ENCODE peak calls at places on chromosomes 5 and 9, in four cellular contexts. One of them, this sample, is unnamed.

GRCh38 chr9:113257863-113258262 is 17.5 kb downstream of the CDC26 start:
- DNase-seq in stimulated activated CD4-positive, alpha-beta T cell treated with anti-CD3 and anti-CD28 coated beads, Interleukin-4, amount 100 ng/mL, for 4 hours: no peak
- DNase-seq in fibroblast of the aortic adventitia: no peak
- DNase-seq in H54: no peak
- DNase-seq in this sample: no peak

GRCh38 chr5:54360925-54361662 is 50.7 kb upstream of the ARL15 start:
- DNase-seq in fibroblast of the aortic adventitia: peak
- DNase-seq in H54: no peak
- DNase-seq in stimulated activated CD4-positive, alpha-beta T cell treated with anti-CD3 and anti-CD28 coated beads, Interleukin-4, amount 100 ng/mL, for 4 hours: no peak
- DNase-seq in this sample: no peak

GRCh38 chr9:106783121-106783520 is 79.8 kb upstream of the ZNF462 start:
- DNase-seq in H54: no peak
- DNase-seq in fibroblast of the aortic adventitia: no peak
- DNase-seq in stimulated activated CD4-positive, alpha-beta T cell treated with anti-CD3 and anti-CD28 coated beads, Interleukin-4, amount 100 ng/mL, for 4 hours: no peak
- DNase-seq in this sample: no peak

GRCh38 chr5:154296525-154297159 is 106.1 kb downstream of the GALNT10 start:
- DNase-seq in H54: no peak
- DNase-seq in stimulated activated CD4-positive, alpha-beta T cell treated with anti-CD3 and anti-CD28 coated beads, Interleukin-4, amount 100 ng/mL, for 4 hours: no peak
- DNase-seq in fibroblast of the aortic adventitia: no peak
- DNase-seq in this sample: peak

GRCh38 chr5:119377066-119377465 is 21.2 kb downstream of the TNFAIP8 start:
- DNase-seq in stimulated activated CD4-positive, alpha-beta T cell treated with anti-CD3 and anti-CD28 coated beads, Interleukin-4, amount 100 ng/mL, for 4 hours: no peak
- DNase-seq in H54: no peak
- DNase-seq in fibroblast of the aortic adventitia: no peak
- DNase-seq in this sample: no peak

GRCh38 chr9:96514108-96514824 is 64.3 kb downstream of the HABP4 start:
- DNase-seq in H54: no peak
- DNase-seq in fibroblast of the aortic adventitia: peak
- DNase-seq in stimulated activated CD4-positive, alpha-beta T cell treated with anti-CD3 and anti-CD28 coated beads, Interleukin-4, amount 100 ng/mL, for 4 hours: no peak
- DNase-seq in this sample: no peak

GRCh38 chr5:137148128-137148527 is 351.0 kb downstream of the SPOCK1 start:
- DNase-seq in stimulated activated CD4-positive, alpha-beta T cell treated with anti-CD3 and anti-CD28 coated beads, Interleukin-4, amount 100 ng/mL, for 4 hours: no peak
- DNase-seq in H54: no peak
- DNase-seq in fibroblast of the aortic adventitia: no peak
- DNase-seq in this sample: no peak

GRCh38 chr5:84228266-84228665 is 156.4 kb downstream of the EDIL3 start:
- DNase-seq in stimulated activated CD4-positive, alpha-beta T cell treated with anti-CD3 and anti-CD28 coated beads, Interleukin-4, amount 100 ng/mL, for 4 hours: no peak
- DNase-seq in H54: no peak
- DNase-seq in fibroblast of the aortic adventitia: no peak
- DNase-seq in this sample: no peak

GRCh38 chr5:176364765-176365662 is at the start of gene ARL10:
- DNase-seq in H54: no peak
- DNase-seq in stimulated activated CD4-positive, alpha-beta T cell treated with anti-CD3 and anti-CD28 coated beads, Interleukin-4, amount 100 ng/mL, for 4 hours: peak
- DNase-seq in fibroblast of the aortic adventitia: peak
- DNase-seq in this sample: no peak

GRCh38 chr5:82813951-82814350 is 263.2 kb downstream of the TMEM167A start:
- DNase-seq in stimulated activated CD4-positive, alpha-beta T cell treated with anti-CD3 and anti-CD28 coated beads, Interleukin-4, amount 100 ng/mL, for 4 hours: no peak
- DNase-seq in H54: no peak
- DNase-seq in fibroblast of the aortic adventitia: no peak
- DNase-seq in this sample: no peak

GRCh38 chr5:141664733-141665461 is 13.7 kb upstream of the FCHSD1 start:
- DNase-seq in stimulated activated CD4-positive, alpha-beta T cell treated with anti-CD3 and anti-CD28 coated beads, Interleukin-4, amount 100 ng/mL, for 4 hours: peak
- DNase-seq in H54: peak
- DNase-seq in fibroblast of the aortic adventitia: peak
- DNase-seq in this sample: peak

GRCh38 chr9:129894106-129894823 is 59.0 kb downstream of the USP20 start:
- DNase-seq in H54: no peak
- DNase-seq in fibroblast of the aortic adventitia: no peak
- DNase-seq in stimulated activated CD4-positive, alpha-beta T cell treated with anti-CD3 and anti-CD28 coated beads, Interleukin-4, amount 100 ng/mL, for 4 hours: no peak
- DNase-seq in this sample: no peak

GRCh38 chr9:128409998-128410397 is 10.7 kb upstream of the CERCAM start:
- DNase-seq in stimulated activated CD4-positive, alpha-beta T cell treated with anti-CD3 and anti-CD28 coated beads, Interleukin-4, amount 100 ng/mL, for 4 hours: no peak
- DNase-seq in H54: no peak
- DNase-seq in fibroblast of the aortic adventitia: peak
- DNase-seq in this sample: peak

GRCh38 chr5:6504677-6505414 is 56.2 kb downstream of the UBE2QL1 start:
- DNase-seq in stimulated activated CD4-positive, alpha-beta T cell treated with anti-CD3 and anti-CD28 coated beads, Interleukin-4, amount 100 ng/mL, for 4 hours: no peak
- DNase-seq in H54: no peak
- DNase-seq in fibroblast of the aortic adventitia: no peak
- DNase-seq in this sample: no peak

GRCh38 chr9:134025606-134026541 is 593 bp downstream of the BRD3OS start:
- DNase-seq in H54: peak
- DNase-seq in fibroblast of the aortic adventitia: peak
- DNase-seq in stimulated activated CD4-positive, alpha-beta T cell treated with anti-CD3 and anti-CD28 coated beads, Interleukin-4, amount 100 ng/mL, for 4 hours: peak
- DNase-seq in this sample: peak

GRCh38 chr5:119398713-119399492 is 43.1 kb downstream of the TNFAIP8 start:
- DNase-seq in stimulated activated CD4-positive, alpha-beta T cell treated with anti-CD3 and anti-CD28 coated beads, Interleukin-4, amount 100 ng/mL, for 4 hours: no peak
- DNase-seq in H54: no peak
- DNase-seq in fibroblast of the aortic adventitia: peak
- DNase-seq in this sample: no peak

GRCh38 chr5:77990020-77990419 is 213.9 kb upstream of the TBCA start:
- DNase-seq in stimulated activated CD4-positive, alpha-beta T cell treated with anti-CD3 and anti-CD28 coated beads, Interleukin-4, amount 100 ng/mL, for 4 hours: no peak
- DNase-seq in H54: no peak
- DNase-seq in fibroblast of the aortic adventitia: no peak
- DNase-seq in this sample: no peak

GRCh38 chr5:7597058-7597457 is 201.1 kb downstream of the ADCY2 start:
- DNase-seq in H54: no peak
- DNase-seq in stimulated activated CD4-positive, alpha-beta T cell treated with anti-CD3 and anti-CD28 coated beads, Interleukin-4, amount 100 ng/mL, for 4 hours: no peak
- DNase-seq in fibroblast of the aortic adventitia: no peak
- DNase-seq in this sample: no peak

GRCh38 chr5:89268460-89268859 is 385.5 kb upstream of the MEF2C start:
- DNase-seq in stimulated activated CD4-positive, alpha-beta T cell treated with anti-CD3 and anti-CD28 coated beads, Interleukin-4, amount 100 ng/mL, for 4 hours: no peak
- DNase-seq in fibroblast of the aortic adventitia: no peak
- DNase-seq in H54: no peak
- DNase-seq in this sample: peak

GRCh38 chr5:181170996-181171395 is 23.6 kb downstream of the OR2V2 start:
- DNase-seq in H54: no peak
- DNase-seq in fibroblast of the aortic adventitia: no peak
- DNase-seq in stimulated activated CD4-positive, alpha-beta T cell treated with anti-CD3 and anti-CD28 coated beads, Interleukin-4, amount 100 ng/mL, for 4 hours: no peak
- DNase-seq in this sample: no peak

GRCh38 chr5:176797456-176798093 is 12.8 kb upstream of the UNC5A start:
- DNase-seq in H54: no peak
- DNase-seq in fibroblast of the aortic adventitia: no peak
- DNase-seq in stimulated activated CD4-positive, alpha-beta T cell treated with anti-CD3 and anti-CD28 coated beads, Interleukin-4, amount 100 ng/mL, for 4 hours: no peak
- DNase-seq in this sample: no peak

GRCh38 chr9:650362-650761 is 191.1 kb upstream of the DMRT1 start:
- DNase-seq in fibroblast of the aortic adventitia: peak
- DNase-seq in H54: no peak
- DNase-seq in stimulated activated CD4-positive, alpha-beta T cell treated with anti-CD3 and anti-CD28 coated beads, Interleukin-4, amount 100 ng/mL, for 4 hours: no peak
- DNase-seq in this sample: no peak

GRCh38 chr5:126512451-126512850 is 82.6 kb downstream of the ALDH7A1 start:
- DNase-seq in H54: no peak
- DNase-seq in fibroblast of the aortic adventitia: no peak
- DNase-seq in stimulated activated CD4-positive, alpha-beta T cell treated with anti-CD3 and anti-CD28 coated beads, Interleukin-4, amount 100 ng/mL, for 4 hours: no peak
- DNase-seq in this sample: no peak

GRCh38 chr5:31657315-31657714 is 18.4 kb downstream of the PDZD2 start:
- DNase-seq in fibroblast of the aortic adventitia: no peak
- DNase-seq in stimulated activated CD4-positive, alpha-beta T cell treated with anti-CD3 and anti-CD28 coated beads, Interleukin-4, amount 100 ng/mL, for 4 hours: no peak
- DNase-seq in H54: no peak
- DNase-seq in this sample: no peak

GRCh38 chr5:31809037-31809910 is 170.3 kb downstream of the PDZD2 start:
- DNase-seq in stimulated activated CD4-positive, alpha-beta T cell treated with anti-CD3 and anti-CD28 coated beads, Interleukin-4, amount 100 ng/mL, for 4 hours: no peak
- DNase-seq in fibroblast of the aortic adventitia: peak
- DNase-seq in H54: peak
- DNase-seq in this sample: no peak

GRCh38 chr5:102858808-102859207 is 103.7 kb downstream of the PAM start:
- DNase-seq in fibroblast of the aortic adventitia: peak
- DNase-seq in H54: no peak
- DNase-seq in stimulated activated CD4-positive, alpha-beta T cell treated with anti-CD3 and anti-CD28 coated beads, Interleukin-4, amount 100 ng/mL, for 4 hours: no peak
- DNase-seq in this sample: no peak

GRCh38 chr5:159764283-159764927 is 151.9 kb upstream of the ADRA1B start:
- DNase-seq in H54: peak
- DNase-seq in stimulated activated CD4-positive, alpha-beta T cell treated with anti-CD3 and anti-CD28 coated beads, Interleukin-4, amount 100 ng/mL, for 4 hours: no peak
- DNase-seq in fibroblast of the aortic adventitia: peak
- DNase-seq in this sample: no peak

This sample was measured in PC-9.